ENCODE peak calls at places on chromosomes 11 and 22, in seven cellular contexts. One of them, this sample, is unnamed.

GRCh38 chr11:637593-638507 is 781 bp downstream of the DRD4 start:
- DNase-seq in CD4-positive, alpha-beta T cell: no peak
- DNase-seq in HFFc6: no peak
- DNase-seq in right lobe of liver: no peak
- DNase-seq in transverse colon: no peak
- DNase-seq in CD8-positive, alpha-beta T cell: no peak
- DNase-seq in AG09319: no peak
- DNase-seq in this sample: no peak

GRCh38 chr11:33317662-33318061 is 60.5 kb downstream of the HIPK3 start:
- DNase-seq in CD4-positive, alpha-beta T cell: no peak
- DNase-seq in HFFc6: peak; percentile 22
- DNase-seq in right lobe of liver: no peak
- DNase-seq in transverse colon: no peak
- DNase-seq in CD8-positive, alpha-beta T cell: no peak
- DNase-seq in AG09319: no peak
- DNase-seq in this sample: no peak

GRCh38 chr11:75273331-75273988 is 32.9 kb downstream of the TPBGL start:
- DNase-seq in CD4-positive, alpha-beta T cell: no peak
- DNase-seq in HFFc6: no peak
- DNase-seq in right lobe of liver: no peak
- DNase-seq in transverse colon: no peak
- DNase-seq in CD8-positive, alpha-beta T cell: no peak
- DNase-seq in AG09319: no peak
- DNase-seq in this sample: no peak

GRCh38 chr11:62708423-62709261 is 1.2 kb downstream of the GNG3 start:
- DNase-seq in CD4-positive, alpha-beta T cell: peak; percentile 20
- DNase-seq in HFFc6: no peak
- DNase-seq in right lobe of liver: no peak
- DNase-seq in transverse colon: peak; percentile 54
- DNase-seq in CD8-positive, alpha-beta T cell: peak; percentile 64
- DNase-seq in AG09319: no peak
- DNase-seq in this sample: no peak

GRCh38 chr11:85752890-85753581 is 57.9 kb downstream of the SYTL2 start:
- DNase-seq in CD4-positive, alpha-beta T cell: peak; percentile 86
- DNase-seq in HFFc6: no peak
- DNase-seq in right lobe of liver: no peak
- DNase-seq in transverse colon: peak; percentile 62
- DNase-seq in CD8-positive, alpha-beta T cell: peak; percentile 89
- DNase-seq in AG09319: no peak
- DNase-seq in this sample: no peak

GRCh38 chr11:61021661-61022212 is 50.3 kb downstream of the CD6 start:
- DNase-seq in CD4-positive, alpha-beta T cell: peak; percentile 84
- DNase-seq in HFFc6: no peak
- DNase-seq in right lobe of liver: no peak
- DNase-seq in transverse colon: peak; percentile 75
- DNase-seq in CD8-positive, alpha-beta T cell: peak; percentile 89
- DNase-seq in AG09319: no peak
- DNase-seq in this sample: no peak

GRCh38 chr11:92406472-92406871 is 181.9 kb downstream of the FAT3 start:
- DNase-seq in CD4-positive, alpha-beta T cell: no peak
- DNase-seq in HFFc6: no peak
- DNase-seq in right lobe of liver: no peak
- DNase-seq in transverse colon: no peak
- DNase-seq in CD8-positive, alpha-beta T cell: no peak
- DNase-seq in AG09319: no peak
- DNase-seq in this sample: no peak

GRCh38 chr22:47396515-47396914 is 634.1 kb downstream of the TBC1D22A start:
- DNase-seq in CD4-positive, alpha-beta T cell: no peak
- DNase-seq in HFFc6: no peak
- DNase-seq in right lobe of liver: no peak
- DNase-seq in transverse colon: no peak
- DNase-seq in CD8-positive, alpha-beta T cell: no peak
- DNase-seq in AG09319: no peak
- DNase-seq in this sample: no peak

GRCh38 chr11:117230981-117231636 is 764 bp downstream of the PCSK7 start:
- DNase-seq in CD4-positive, alpha-beta T cell: no peak
- DNase-seq in HFFc6: no peak
- DNase-seq in right lobe of liver: no peak
- DNase-seq in transverse colon: peak; percentile 67
- DNase-seq in CD8-positive, alpha-beta T cell: no peak
- DNase-seq in AG09319: no peak
- DNase-seq in this sample: no peak

GRCh38 chr11:21511835-21512440 is 680.9 kb upstream of the ANO5 start:
- DNase-seq in CD4-positive, alpha-beta T cell: no peak
- DNase-seq in HFFc6: peak; percentile 7
- DNase-seq in right lobe of liver: peak; percentile 69
- DNase-seq in transverse colon: peak; percentile 28
- DNase-seq in CD8-positive, alpha-beta T cell: peak; percentile 12
- DNase-seq in AG09319: peak; percentile 14
- DNase-seq in this sample: peak; percentile 62
- TF ChIP-seq CTCF in CD4-positive, alpha-beta T cell: no peak
- TF ChIP-seq CTCF in HFFc6: peak; percentile 54
- TF ChIP-seq CTCF in right lobe of liver: peak; percentile 19
- TF ChIP-seq CTCF in transverse colon: no peak
- TF ChIP-seq CTCF in CD8-positive, alpha-beta T cell: no peak
- TF ChIP-seq CTCF in AG09319: peak; percentile 43
- TF ChIP-seq CTCF in this sample: peak; percentile 80

GRCh38 chr11:2173150-2173693 is 1.6 kb upstream of the TH start:
- DNase-seq in CD4-positive, alpha-beta T cell: no peak
- DNase-seq in HFFc6: no peak
- DNase-seq in right lobe of liver: no peak
- DNase-seq in transverse colon: no peak
- DNase-seq in CD8-positive, alpha-beta T cell: no peak
- DNase-seq in AG09319: no peak
- DNase-seq in this sample: no peak
- TF ChIP-seq CTCF in CD4-positive, alpha-beta T cell: no peak
- TF ChIP-seq CTCF in HFFc6: peak; percentile 55
- TF ChIP-seq CTCF in right lobe of liver: no peak
- TF ChIP-seq CTCF in transverse colon: no peak
- TF ChIP-seq CTCF in CD8-positive, alpha-beta T cell: no peak
- TF ChIP-seq CTCF in AG09319: peak; percentile 33
- TF ChIP-seq CTCF in this sample: peak; percentile 41

DNA sequence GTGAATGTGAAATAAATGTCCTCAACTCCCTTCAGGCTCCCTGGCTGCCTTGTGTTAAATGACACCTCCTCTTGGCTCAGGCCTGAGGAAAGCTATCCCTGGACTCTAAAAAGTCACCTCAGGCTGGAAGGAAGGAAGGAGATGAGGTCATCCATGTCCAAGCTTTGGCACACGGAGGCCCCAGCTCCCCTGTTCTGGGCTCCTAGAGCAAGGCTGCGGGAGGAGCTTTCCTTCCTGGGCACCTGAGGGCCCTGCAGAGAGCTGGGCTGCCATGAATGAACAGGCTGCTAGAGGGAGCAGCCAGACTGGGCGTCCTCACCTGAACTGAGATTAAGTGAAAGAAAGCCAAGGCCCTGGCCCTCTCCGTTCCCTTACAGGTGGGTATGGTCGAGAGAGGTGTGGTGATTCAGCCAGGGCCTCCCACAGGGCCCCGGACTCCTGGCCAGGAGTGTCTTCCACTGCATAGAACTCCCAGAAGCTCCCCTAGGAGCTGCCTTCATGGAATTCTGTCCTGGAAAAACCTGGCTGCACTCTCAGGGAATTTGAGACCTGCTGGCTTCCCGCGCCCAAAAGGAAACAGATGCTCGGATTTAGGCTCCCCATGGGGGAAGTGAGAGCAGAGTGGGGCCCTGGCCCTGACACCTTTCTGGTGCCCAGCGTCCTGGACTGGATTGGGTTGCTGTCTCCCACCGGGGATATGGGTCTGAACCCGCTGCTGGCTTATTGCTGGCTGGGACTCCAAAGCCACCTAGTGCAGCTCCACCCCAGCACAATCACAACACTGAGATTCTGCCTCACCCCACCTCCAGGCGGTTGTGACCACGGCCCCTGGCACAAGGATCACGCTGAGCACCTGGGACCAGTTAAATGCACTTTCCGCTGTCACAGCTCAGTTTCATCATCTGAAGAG is 22.2 kb downstream of the MYBPC3 start:
- DNase-seq in CD4-positive, alpha-beta T cell: no peak
- DNase-seq in HFFc6: peak; percentile 5
- DNase-seq in right lobe of liver: no peak
- DNase-seq in transverse colon: no peak
- DNase-seq in CD8-positive, alpha-beta T cell: no peak
- DNase-seq in AG09319: no peak
- DNase-seq in this sample: no peak
- TF ChIP-seq CTCF in CD4-positive, alpha-beta T cell: no peak
- TF ChIP-seq CTCF in HFFc6: no peak
- TF ChIP-seq CTCF in right lobe of liver: no peak
- TF ChIP-seq CTCF in transverse colon: no peak
- TF ChIP-seq CTCF in CD8-positive, alpha-beta T cell: no peak
- TF ChIP-seq CTCF in AG09319: no peak
- TF ChIP-seq CTCF in this sample: no peak

GRCh38 chr11:126216526-126217305 is 5.1 kb downstream of the FAM118B start:
- DNase-seq in CD4-positive, alpha-beta T cell: no peak
- DNase-seq in HFFc6: no peak
- DNase-seq in right lobe of liver: no peak
- DNase-seq in transverse colon: no peak
- DNase-seq in CD8-positive, alpha-beta T cell: no peak
- DNase-seq in AG09319: no peak
- DNase-seq in this sample: no peak

GRCh38 chr11:126212089-126212660 is 593 bp downstream of the FAM118B start:
- DNase-seq in CD4-positive, alpha-beta T cell: no peak
- DNase-seq in HFFc6: peak; percentile 8
- DNase-seq in right lobe of liver: no peak
- DNase-seq in transverse colon: no peak
- DNase-seq in CD8-positive, alpha-beta T cell: no peak
- DNase-seq in AG09319: no peak
- DNase-seq in this sample: no peak

GRCh38 chr11:126214446-126215240 is 3.1 kb downstream of the FAM118B start:
- DNase-seq in CD4-positive, alpha-beta T cell: no peak
- DNase-seq in HFFc6: no peak
- DNase-seq in right lobe of liver: no peak
- DNase-seq in transverse colon: peak; percentile 59
- DNase-seq in CD8-positive, alpha-beta T cell: no peak
- DNase-seq in AG09319: no peak
- DNase-seq in this sample: no peak

GRCh38 chr11:126210871-126211235 is 597 bp downstream of the RPUSD4 start:
- DNase-seq in CD4-positive, alpha-beta T cell: no peak
- DNase-seq in HFFc6: no peak
- DNase-seq in right lobe of liver: no peak
- DNase-seq in transverse colon: no peak
- DNase-seq in CD8-positive, alpha-beta T cell: no peak
- DNase-seq in AG09319: no peak
- DNase-seq in this sample: no peak

GRCh38 chr11:126211236-126212088 is at the start of the genes FAM118B and RPUSD4:
- DNase-seq in CD4-positive, alpha-beta T cell: peak; percentile 99
- DNase-seq in HFFc6: peak; percentile 96
- DNase-seq in right lobe of liver: peak; percentile 99
- DNase-seq in transverse colon: peak; percentile 99
- DNase-seq in CD8-positive, alpha-beta T cell: peak; percentile 99
- DNase-seq in AG09319: peak; percentile 91
- DNase-seq in this sample: peak; percentile 99
- TF ChIP-seq CTCF in CD4-positive, alpha-beta T cell: no peak
- TF ChIP-seq CTCF in HFFc6: no peak
- TF ChIP-seq CTCF in right lobe of liver: no peak
- TF ChIP-seq CTCF in transverse colon: no peak
- TF ChIP-seq CTCF in CD8-positive, alpha-beta T cell: no peak
- TF ChIP-seq CTCF in AG09319: no peak
- TF ChIP-seq CTCF in this sample: no peak

GRCh38 chr11:73306069-73306468 is 2.0 kb upstream of the ARHGEF17 start:
- DNase-seq in CD4-positive, alpha-beta T cell: no peak
- DNase-seq in HFFc6: no peak
- DNase-seq in right lobe of liver: no peak
- DNase-seq in transverse colon: no peak
- DNase-seq in CD8-positive, alpha-beta T cell: no peak
- DNase-seq in AG09319: no peak
- DNase-seq in this sample: no peak
- TF ChIP-seq CTCF in CD4-positive, alpha-beta T cell: no peak
- TF ChIP-seq CTCF in HFFc6: peak; percentile 53
- TF ChIP-seq CTCF in right lobe of liver: no peak
- TF ChIP-seq CTCF in transverse colon: no peak
- TF ChIP-seq CTCF in CD8-positive, alpha-beta T cell: no peak
- TF ChIP-seq CTCF in AG09319: no peak
- TF ChIP-seq CTCF in this sample: peak; percentile 21

DNA sequence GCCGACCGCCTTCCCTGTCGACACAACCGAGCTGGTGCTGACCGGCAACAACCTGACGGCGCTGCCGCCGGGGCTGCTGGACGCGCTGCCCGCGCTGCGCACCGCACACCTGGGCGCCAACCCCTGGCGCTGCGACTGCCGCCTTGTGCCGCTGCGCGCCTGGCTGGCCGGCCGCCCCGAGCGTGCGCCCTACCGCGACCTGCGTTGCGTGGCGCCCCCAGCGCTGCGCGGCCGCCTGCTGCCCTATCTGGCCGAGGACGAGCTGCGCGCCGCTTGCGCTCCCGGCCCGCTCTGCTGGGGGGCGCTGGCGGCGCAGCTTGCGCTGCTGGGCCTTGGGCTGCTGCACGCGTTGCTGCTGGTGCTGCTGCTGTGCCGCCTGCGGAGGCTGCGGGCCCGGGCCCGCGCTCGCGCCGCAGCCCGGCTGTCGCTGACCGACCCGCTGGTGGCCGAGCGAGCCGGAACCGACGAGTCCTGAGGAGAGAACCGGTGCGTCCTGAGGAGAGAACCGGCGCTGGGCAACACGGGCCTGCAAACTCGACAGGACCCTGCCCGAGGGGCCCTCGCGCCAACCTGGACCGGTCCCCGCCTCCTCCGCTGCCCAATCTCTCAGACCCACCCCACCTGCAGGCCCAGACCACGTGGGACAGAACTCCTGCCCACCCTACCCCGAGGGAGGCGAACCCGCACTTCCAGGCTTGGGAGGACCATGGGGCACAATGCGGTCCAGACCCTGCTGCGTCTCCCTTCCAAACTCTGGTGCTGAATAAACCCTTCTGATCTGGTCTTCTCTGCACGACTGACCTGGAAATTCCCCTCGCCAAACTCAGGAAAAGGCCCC is 870 bp downstream of the GP1BB start:
- DNase-seq in CD4-positive, alpha-beta T cell: no peak
- DNase-seq in HFFc6: no peak
- DNase-seq in right lobe of liver: no peak
- DNase-seq in transverse colon: no peak
- DNase-seq in CD8-positive, alpha-beta T cell: no peak
- DNase-seq in AG09319: no peak
- DNase-seq in this sample: peak; percentile 52
- TF ChIP-seq CTCF in CD4-positive, alpha-beta T cell: no peak
- TF ChIP-seq CTCF in HFFc6: no peak
- TF ChIP-seq CTCF in right lobe of liver: no peak
- TF ChIP-seq CTCF in transverse colon: no peak
- TF ChIP-seq CTCF in CD8-positive, alpha-beta T cell: peak; percentile 24
- TF ChIP-seq CTCF in AG09319: no peak
- TF ChIP-seq CTCF in this sample: peak; percentile 48

This sample was measured in progenitor cell of endocrine pancreas.